ENCODE peak calls at places on chromosomes 2 and 18, in five cellular contexts. One of them, this sample, is unnamed.

GRCh38 chr2:9057939-9058761 is 54.7 kb upstream of the MBOAT2 start:
- DNase-seq in astrocyte of the spinal cord: peak
- DNase-seq in hepatocyte: no peak
- DNase-seq in tibial artery: no peak
- DNase-seq in A549: peak
- DNase-seq in this sample: no peak

GRCh38 chr2:171723724-171724683 is 36.7 kb downstream of the DYNC1I2 start:
- DNase-seq in astrocyte of the spinal cord: peak
- DNase-seq in hepatocyte: no peak
- DNase-seq in tibial artery: no peak
- DNase-seq in A549: peak
- DNase-seq in this sample: no peak

GRCh38 chr2:241701155-241701404 is 759 bp upstream of the ING5 start:
- DNase-seq in astrocyte of the spinal cord: no peak
- DNase-seq in hepatocyte: no peak
- DNase-seq in tibial artery: no peak
- DNase-seq in A549: no peak
- DNase-seq in this sample: no peak

GRCh38 chr2:42498482-42498881 is 4.7 kb upstream of the KCNG3 start:
- DNase-seq in astrocyte of the spinal cord: no peak
- DNase-seq in hepatocyte: no peak
- DNase-seq in tibial artery: no peak
- DNase-seq in A549: no peak
- DNase-seq in this sample: no peak

GRCh38 chr2:241801611-241802420 is 7.2 kb upstream of the NEU4 start:
- DNase-seq in astrocyte of the spinal cord: no peak
- DNase-seq in hepatocyte: peak
- DNase-seq in tibial artery: peak
- DNase-seq in A549: no peak
- DNase-seq in this sample: peak

GRCh38 chr2:20093263-20094141 is 42.1 kb upstream of the LAPTM4A start:
- DNase-seq in astrocyte of the spinal cord: peak
- DNase-seq in hepatocyte: peak
- DNase-seq in tibial artery: no peak
- DNase-seq in A549: peak
- DNase-seq in this sample: no peak

GRCh38 chr2:86069091-86069685 is 36.5 kb downstream of the POLR1A start:
- DNase-seq in astrocyte of the spinal cord: no peak
- DNase-seq in hepatocyte: no peak
- DNase-seq in tibial artery: no peak
- DNase-seq in A549: peak
- DNase-seq in this sample: no peak

GRCh38 chr2:53095227-53095626 is 672.4 kb upstream of the CHAC2 start:
- DNase-seq in astrocyte of the spinal cord: no peak
- DNase-seq in hepatocyte: no peak
- DNase-seq in tibial artery: no peak
- DNase-seq in A549: no peak
- DNase-seq in this sample: no peak

GRCh38 chr18:57425096-57425495 is 10.1 kb upstream of the ONECUT2 start:
- DNase-seq in astrocyte of the spinal cord: no peak
- DNase-seq in hepatocyte: no peak
- DNase-seq in tibial artery: no peak
- DNase-seq in A549: no peak
- DNase-seq in this sample: no peak

GRCh38 chr2:179862898-179863458 is 1.6 kb upstream of the ZNF385B start:
- DNase-seq in astrocyte of the spinal cord: no peak
- DNase-seq in hepatocyte: no peak
- DNase-seq in tibial artery: no peak
- DNase-seq in A549: no peak
- DNase-seq in this sample: no peak

GRCh38 chr2:108604196-108604595 is 69.9 kb downstream of the LIMS1 start:
- DNase-seq in astrocyte of the spinal cord: no peak
- DNase-seq in hepatocyte: no peak
- DNase-seq in tibial artery: no peak
- DNase-seq in A549: no peak
- DNase-seq in this sample: no peak

GRCh38 chr18:68024716-68025115 is 508.2 kb upstream of the DSEL start:
- DNase-seq in astrocyte of the spinal cord: no peak
- DNase-seq in hepatocyte: no peak
- DNase-seq in tibial artery: no peak
- DNase-seq in A549: no peak
- DNase-seq in this sample: no peak

GRCh38 chr2:231583982-231584381 is 8.7 kb upstream of the TEX44 start:
- DNase-seq in astrocyte of the spinal cord: no peak
- DNase-seq in hepatocyte: no peak
- DNase-seq in tibial artery: no peak
- DNase-seq in A549: no peak
- DNase-seq in this sample: no peak

GRCh38 chr18:49563130-49563540 is 1.3 kb downstream of the LIPG start:
- DNase-seq in astrocyte of the spinal cord: no peak
- DNase-seq in hepatocyte: no peak
- DNase-seq in tibial artery: no peak
- DNase-seq in A549: no peak
- DNase-seq in this sample: no peak

GRCh38 chr18:58484989-58485962 is 143.6 kb downstream of the ALPK2 start:
- DNase-seq in astrocyte of the spinal cord: peak
- DNase-seq in hepatocyte: peak
- DNase-seq in tibial artery: no peak
- DNase-seq in A549: no peak
- DNase-seq in this sample: no peak

GRCh38 chr2:23690421-23691105 is 236.4 kb downstream of the ATAD2B start:
- DNase-seq in astrocyte of the spinal cord: no peak
- DNase-seq in hepatocyte: no peak
- DNase-seq in tibial artery: no peak
- DNase-seq in A549: no peak
- DNase-seq in this sample: no peak

GRCh38 chr2:96636772-96637171 is 1.3 kb downstream of the KANSL3 start:
- DNase-seq in astrocyte of the spinal cord: no peak
- DNase-seq in hepatocyte: no peak
- DNase-seq in tibial artery: no peak
- DNase-seq in A549: no peak
- DNase-seq in this sample: no peak

GRCh38 chr2:242034138-242034537 is 164.6 kb downstream of the RTP5 start:
- DNase-seq in astrocyte of the spinal cord: no peak
- DNase-seq in hepatocyte: no peak
- DNase-seq in tibial artery: no peak
- DNase-seq in A549: no peak
- DNase-seq in this sample: no peak

GRCh38 chr2:236510049-236510448 is 59.6 kb upstream of the ACKR3 start:
- DNase-seq in astrocyte of the spinal cord: no peak
- DNase-seq in hepatocyte: no peak
- DNase-seq in tibial artery: no peak
- DNase-seq in A549: no peak
- DNase-seq in this sample: no peak

GRCh38 chr2:177816740-177817139 is 255.8 kb downstream of the PDE11A start:
- DNase-seq in astrocyte of the spinal cord: no peak
- DNase-seq in hepatocyte: no peak
- DNase-seq in tibial artery: no peak
- DNase-seq in A549: no peak
- DNase-seq in this sample: no peak

GRCh38 chr2:140085674-140086073 is 1305.5 kb upstream of the NXPH2 start:
- DNase-seq in astrocyte of the spinal cord: peak
- DNase-seq in hepatocyte: no peak
- DNase-seq in tibial artery: no peak
- DNase-seq in A549: no peak
- DNase-seq in this sample: no peak

GRCh38 chr2:113700186-113700841 is 56.1 kb downstream of the SLC35F5 start:
- DNase-seq in astrocyte of the spinal cord: no peak
- DNase-seq in hepatocyte: no peak
- DNase-seq in tibial artery: no peak
- DNase-seq in A549: peak
- DNase-seq in this sample: peak

GRCh38 chr2:219570924-219571310 is 422 bp downstream of the OBSL1 start:
- DNase-seq in astrocyte of the spinal cord: peak
- DNase-seq in hepatocyte: peak
- DNase-seq in tibial artery: no peak
- DNase-seq in A549: no peak
- DNase-seq in this sample: peak

GRCh38 chr18:13700153-13700552 is 26.2 kb downstream of the FAM210A start:
- DNase-seq in astrocyte of the spinal cord: no peak
- DNase-seq in hepatocyte: no peak
- DNase-seq in tibial artery: no peak
- DNase-seq in A549: no peak
- DNase-seq in this sample: no peak

GRCh38 chr2:108271691-108272253 is 16.9 kb upstream of the SULT1C2 start:
- DNase-seq in astrocyte of the spinal cord: peak
- DNase-seq in hepatocyte: no peak
- DNase-seq in tibial artery: peak
- DNase-seq in A549: peak
- DNase-seq in this sample: no peak

GRCh38 chr2:231342111-231342711 is 53.3 kb upstream of the B3GNT7 start:
- DNase-seq in astrocyte of the spinal cord: no peak
- DNase-seq in hepatocyte: no peak
- DNase-seq in tibial artery: peak
- DNase-seq in A549: no peak
- DNase-seq in this sample: no peak

GRCh38 chr18:48928787-48929186 is 22.0 kb downstream of the SMAD7 start:
- DNase-seq in astrocyte of the spinal cord: peak
- DNase-seq in hepatocyte: peak
- DNase-seq in tibial artery: peak
- DNase-seq in A549: no peak
- DNase-seq in this sample: peak

GRCh38 chr18:58321986-58322385 is 278.0 kb downstream of the NEDD4L start:
- DNase-seq in astrocyte of the spinal cord: peak
- DNase-seq in hepatocyte: peak
- DNase-seq in tibial artery: peak
- DNase-seq in A549: peak
- DNase-seq in this sample: peak

GRCh38 chr18:79756826-79757225 is 40.9 kb upstream of the KCNG2 start:
- DNase-seq in astrocyte of the spinal cord: no peak
- DNase-seq in hepatocyte: no peak
- DNase-seq in tibial artery: peak
- DNase-seq in A549: no peak
- DNase-seq in this sample: no peak

GRCh38 chr2:207951734-207952480 is 73.4 kb downstream of the PLEKHM3 start:
- DNase-seq in astrocyte of the spinal cord: no peak
- DNase-seq in hepatocyte: no peak
- DNase-seq in tibial artery: no peak
- DNase-seq in A549: no peak
- DNase-seq in this sample: peak

GRCh38 chr2:222304737-222305509 is 6.1 kb upstream of the PAX3 start:
- DNase-seq in astrocyte of the spinal cord: peak
- DNase-seq in hepatocyte: no peak
- DNase-seq in tibial artery: no peak
- DNase-seq in A549: no peak
- DNase-seq in this sample: no peak

GRCh38 chr2:2293527-2294089 is 37.5 kb downstream of the MYT1L start:
- DNase-seq in astrocyte of the spinal cord: no peak
- DNase-seq in hepatocyte: no peak
- DNase-seq in tibial artery: no peak
- DNase-seq in A549: no peak
- DNase-seq in this sample: no peak

GRCh38 chr2:2291500-2292260 is 39.4 kb downstream of the MYT1L start:
- DNase-seq in astrocyte of the spinal cord: no peak
- DNase-seq in hepatocyte: peak
- DNase-seq in tibial artery: no peak
- DNase-seq in A549: peak
- DNase-seq in this sample: no peak

GRCh38 chr2:2296400-2296799 is 34.7 kb downstream of the MYT1L start:
- DNase-seq in astrocyte of the spinal cord: no peak
- DNase-seq in hepatocyte: no peak
- DNase-seq in tibial artery: no peak
- DNase-seq in A549: no peak
- DNase-seq in this sample: no peak

GRCh38 chr2:2294183-2294675 is 36.8 kb downstream of the MYT1L start:
- DNase-seq in astrocyte of the spinal cord: no peak
- DNase-seq in hepatocyte: no peak
- DNase-seq in tibial artery: no peak
- DNase-seq in A549: no peak
- DNase-seq in this sample: no peak

GRCh38 chr2:2292381-2292780 is 38.7 kb downstream of the MYT1L start:
- DNase-seq in astrocyte of the spinal cord: no peak
- DNase-seq in hepatocyte: no peak
- DNase-seq in tibial artery: no peak
- DNase-seq in A549: no peak
- DNase-seq in this sample: no peak
- TF ChIP-seq CTCF in astrocyte of the spinal cord: no peak
- TF ChIP-seq CTCF in hepatocyte: no peak
- TF ChIP-seq CTCF in tibial artery: no peak
- TF ChIP-seq CTCF in A549: no peak
- TF ChIP-seq CTCF in this sample: no peak

DNA sequence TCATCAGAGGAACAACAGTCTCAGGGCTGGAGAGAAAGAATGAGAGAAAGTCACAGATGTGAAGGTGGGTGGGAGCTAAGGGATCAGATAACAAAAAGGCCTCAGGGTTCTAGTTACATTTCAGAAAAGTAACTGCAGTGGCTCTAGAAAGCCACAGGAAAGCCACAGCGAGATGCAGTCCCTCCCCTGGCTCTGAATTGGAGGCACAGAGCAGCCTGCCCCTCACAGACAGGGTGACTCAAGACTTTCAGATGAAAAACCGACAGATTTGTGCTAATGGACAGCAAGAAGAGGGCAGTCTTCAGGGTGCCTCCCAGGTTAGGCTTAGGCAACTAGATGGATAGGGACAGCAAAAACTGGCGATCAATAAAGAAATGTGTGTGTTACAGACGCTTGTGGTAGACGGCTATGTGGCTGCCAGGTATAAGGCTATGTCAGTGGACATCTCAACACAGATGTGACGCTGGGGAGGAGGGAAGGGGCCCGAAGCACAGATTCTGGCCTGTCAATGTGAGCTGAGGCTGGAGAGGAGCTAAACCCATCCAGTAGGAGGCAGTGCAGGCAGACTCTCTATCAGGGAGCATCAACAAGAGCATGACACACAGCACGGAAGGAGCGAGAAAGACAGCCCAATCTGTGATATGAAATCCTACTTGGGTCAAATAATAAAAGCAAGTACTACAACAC is 26.2 kb downstream of the UNC50 start:
- DNase-seq in astrocyte of the spinal cord: no peak
- DNase-seq in hepatocyte: no peak
- DNase-seq in tibial artery: no peak
- DNase-seq in A549: peak
- DNase-seq in this sample: no peak
- TF ChIP-seq CTCF in astrocyte of the spinal cord: peak
- TF ChIP-seq CTCF in hepatocyte: peak
- TF ChIP-seq CTCF in tibial artery: no peak
- TF ChIP-seq CTCF in A549: peak
- TF ChIP-seq CTCF in this sample: peak

GRCh38 chr2:79530443-79530842 is 17.6 kb downstream of the CTNNA2 start:
- DNase-seq in astrocyte of the spinal cord: peak
- DNase-seq in hepatocyte: peak
- DNase-seq in tibial artery: no peak
- DNase-seq in A549: peak
- DNase-seq in this sample: no peak
- TF ChIP-seq CTCF in astrocyte of the spinal cord: no peak
- TF ChIP-seq CTCF in hepatocyte: peak
- TF ChIP-seq CTCF in tibial artery: no peak
- TF ChIP-seq CTCF in A549: peak
- TF ChIP-seq CTCF in this sample: no peak

DNA sequence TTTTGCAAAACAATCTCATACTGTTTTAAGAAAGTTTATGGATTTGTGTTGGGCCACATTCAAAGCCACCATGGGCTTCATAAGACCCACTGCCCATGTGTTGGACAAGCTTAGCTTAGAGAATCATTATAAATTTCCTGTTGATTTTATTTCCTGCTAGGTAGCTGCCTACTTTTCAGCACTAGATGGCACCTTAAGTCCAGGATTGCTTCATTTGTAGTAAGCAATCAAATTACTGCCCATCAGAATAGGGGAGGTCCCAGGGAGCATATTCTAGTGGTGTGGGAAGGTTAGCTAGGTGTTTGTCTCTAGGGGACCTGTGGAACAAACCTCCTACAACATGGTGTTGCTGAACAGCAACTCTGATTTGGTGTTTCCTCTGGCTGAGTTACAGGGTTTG is 11.0 kb upstream of the DCDC2C start:
- DNase-seq in astrocyte of the spinal cord: peak
- DNase-seq in hepatocyte: no peak
- DNase-seq in tibial artery: no peak
- DNase-seq in A549: peak
- DNase-seq in this sample: peak
- TF ChIP-seq CTCF in astrocyte of the spinal cord: peak
- TF ChIP-seq CTCF in hepatocyte: peak
- TF ChIP-seq CTCF in tibial artery: peak
- TF ChIP-seq CTCF in A549: peak
- TF ChIP-seq CTCF in this sample: no peak